ENCODE peak calls at places on chromosome 5, in five cellular contexts. T, B, F, A and W are unnamed samples.

GRCh38 chr5:32612134-32612888 is 27.0 kb downstream of the SUB1 start:
- DNase-seq in T (peak; percentile 9), A (no peak), F (no peak), B (peak; percentile 31), W (no peak)

GRCh38 chr5:87074934-87075541 is 192.6 kb upstream of the RASA1 start:
- DNase-seq in T (no peak), F (peak; percentile 3), A (no peak), B (peak; percentile 93), W (no peak)

GRCh38 chr5:145776886-145777285 is 58.3 kb downstream of the PRELID2 start:
- DNase-seq in B (no peak), T (no peak), F (no peak), A (no peak), W (no peak)

GRCh38 chr5:167485395-167485794 is 806.0 kb upstream of the WWC1 start:
- DNase-seq in B (no peak), F (no peak), T (no peak), A (no peak), W (no peak)

GRCh38 chr5:94771742-94772141 is 153.3 kb downstream of the SLF1 start:
- DNase-seq in A (no peak), T (no peak), B (no peak), F (no peak), W (no peak)

GRCh38 chr5:131855452-131855851 is 58.6 kb upstream of the FNIP1 start:
- DNase-seq in T (no peak), A (no peak), F (no peak), B (no peak), W (no peak)

GRCh38 chr5:126098330-126099017 is 324.7 kb upstream of the GRAMD2B start:
- DNase-seq in T (peak; percentile 33), F (no peak), B (no peak), A (no peak), W (no peak)

GRCh38 chr5:132086277-132086794 is 12.7 kb downstream of the CSF2 start:
- DNase-seq in T (peak; percentile 59), A (no peak), B (no peak), F (peak; percentile 55), W (no peak)

GRCh38 chr5:160263326-160263850 is 34.1 kb downstream of the FABP6 start:
- DNase-seq in A (no peak), F (no peak), T (peak; percentile 47), B (no peak), W (no peak)

GRCh38 chr5:23507278-23507685 is at the start of gene PRDM9:
- DNase-seq in B (no peak), T (peak; percentile 68), A (no peak), F (peak; percentile 82), W (peak; percentile 62)

GRCh38 chr5:163321511-163321910 is 115.9 kb upstream of the CCNG1 start:
- DNase-seq in B (no peak), A (no peak), F (no peak), T (no peak), W (no peak)

GRCh38 chr5:95935553-95936100 is 26.0 kb downstream of the ELL2 start:
- DNase-seq in T (no peak), A (no peak), F (no peak), B (no peak), W (no peak)

GRCh38 chr5:33332804-33333203 is 108.0 kb upstream of the TARS1 start:
- DNase-seq in T (no peak), F (no peak), A (no peak), B (peak; percentile 15), W (no peak)

GRCh38 chr5:38473008-38473407 is 83.4 kb downstream of the LIFR start:
- DNase-seq in T (no peak), A (no peak), B (no peak), F (no peak), W (peak; percentile 81)

GRCh38 chr5:171092194-171092593 is 216.9 kb upstream of the TLX3 start:
- DNase-seq in A (no peak), F (no peak), T (no peak), B (no peak), W (no peak)

GRCh38 chr5:95591490-95591901 is 28.4 kb upstream of the GPR150 start:
- DNase-seq in F (no peak), T (no peak), A (no peak), B (no peak), W (no peak)

GRCh38 chr5:154850255-154851062 is at the start of gene FAXDC2:
- DNase-seq in A (peak; percentile 79), F (peak; percentile 72), T (peak; percentile 53), B (no peak), W (peak; percentile 88)

GRCh38 chr5:116718317-116718716 is 143.7 kb upstream of the SEMA6A start:
- DNase-seq in T (no peak), F (no peak), A (no peak), B (no peak), W (no peak)

GRCh38 chr5:6365142-6365976 is 13.0 kb downstream of the MED10 start:
- DNase-seq in A (no peak), T (no peak), B (no peak), F (no peak), W (peak; percentile 18)

GRCh38 chr5:1093361-1093760 is 18.5 kb downstream of the SLC12A7 start:
- DNase-seq in A (no peak), T (no peak), B (no peak), F (no peak), W (no peak)

GRCh38 chr5:135873831-135874230 is 21.8 kb downstream of the IL9 start:
- DNase-seq in B (no peak), T (no peak), F (no peak), A (no peak), W (no peak)

GRCh38 chr5:74040065-74040551 is 414.1 kb downstream of the ARHGEF28 start:
- DNase-seq in A (no peak), B (no peak), F (no peak), T (no peak), W (no peak)

GRCh38 chr5:33422191-33422590 is 18.6 kb upstream of the TARS1 start:
- DNase-seq in F (no peak), T (no peak), A (no peak), B (no peak), W (no peak)

GRCh38 chr5:180803181-180804128 is 849 bp upstream of the MGAT1 start:
- DNase-seq in T (peak; percentile 41), F (peak; percentile 84), B (peak; percentile 96), A (peak; percentile 56), W (peak; percentile 86)

GRCh38 chr5:175654346-175654745 is 3.5 kb upstream of the HRH2 start:
- DNase-seq in B (no peak), A (no peak), T (no peak), F (no peak), W (no peak)

GRCh38 chr5:180806351-180807011 is 3.9 kb upstream of the MGAT1 start:
- DNase-seq in F (peak; percentile 35), T (no peak), A (no peak), B (peak; percentile 31), W (peak; percentile 38)

GRCh38 chr5:148816822-148817221 is 9.6 kb upstream of the ADRB2 start:
- DNase-seq in F (no peak), T (no peak), A (no peak), B (no peak), W (no peak)

GRCh38 chr5:148817606-148818005 is 8.8 kb upstream of the ADRB2 start:
- DNase-seq in F (no peak), B (no peak), A (no peak), T (no peak), W (no peak)

GRCh38 chr5:148816357-148816756 is 10.1 kb upstream of the ADRB2 start:
- DNase-seq in T (no peak), F (no peak), A (no peak), B (no peak), W (no peak)

GRCh38 chr5:148815578-148815977 is 10.8 kb upstream of the ADRB2 start:
- DNase-seq in B (no peak), T (peak; percentile 22), A (no peak), F (no peak), W (no peak)

GRCh38 chr5:148820778-148821395 is 5.5 kb upstream of the ADRB2 start:
- DNase-seq in B (peak; percentile 50), T (no peak), F (peak; percentile 42), A (no peak), W (peak; percentile 72)
- H3K4me1 ChIP-seq in B (peaks cover 8% of the 10 kb centered on the region), T (peaks cover 3% of the 10 kb centered on the region), F (peaks cover 7% of the 10 kb centered on the region), A (peaks cover 10% of the 10 kb centered on the region), W (no peaks in the 10 kb centered on the region)

DNA sequence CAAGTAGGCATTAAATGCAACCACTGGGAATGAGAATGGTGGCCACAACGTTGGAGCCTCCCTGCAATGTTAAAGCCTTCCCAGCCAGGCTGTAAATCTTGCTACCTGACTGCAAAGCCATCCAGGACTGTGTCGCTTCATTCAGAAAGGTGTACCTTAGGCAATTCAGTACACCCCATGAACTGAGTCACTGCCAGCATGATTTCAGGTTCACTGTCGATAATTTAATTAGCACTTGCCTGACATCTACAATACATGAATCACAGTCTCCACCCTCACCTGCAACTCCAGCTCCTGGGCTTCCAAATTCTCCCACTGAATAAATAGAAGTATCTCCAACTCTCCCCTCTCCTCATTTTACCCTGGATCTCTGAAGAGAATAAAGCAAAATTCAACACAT is 108.4 kb downstream of the SLIT3 start:
- DNase-seq in A (no peak), B (no peak), T (no peak), F (no peak), W (no peak)
- H3K4me1 ChIP-seq in A (no peaks in the 10 kb centered on the region), B (no peaks in the 10 kb centered on the region), T (peaks cover 2% of the 10 kb centered on the region), F (no peaks in the 10 kb centered on the region), W (no peaks in the 10 kb centered on the region)

DNA sequence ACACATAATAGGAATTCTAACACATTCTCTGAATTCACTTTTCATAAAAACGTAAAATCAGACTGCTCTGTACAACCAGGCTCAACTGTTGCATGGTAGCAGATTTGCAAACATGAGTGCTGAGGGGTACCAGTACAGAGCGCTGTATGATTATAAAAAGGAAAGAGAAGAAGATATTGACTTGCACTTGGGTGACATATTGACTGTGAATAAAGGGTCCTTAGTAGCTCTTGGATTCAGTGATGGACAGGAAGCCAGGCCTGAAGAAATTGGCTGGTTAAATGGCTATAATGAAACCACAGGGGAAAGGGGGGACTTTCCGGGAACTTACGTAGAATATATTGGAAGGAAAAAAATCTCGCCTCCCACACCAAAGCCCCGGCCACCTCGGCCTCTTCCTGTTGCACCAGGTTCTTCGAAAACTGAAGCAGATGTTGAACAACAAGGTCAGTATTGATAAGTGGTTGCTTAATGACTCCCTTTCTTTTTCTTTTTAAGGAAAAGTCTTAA is 11.1 kb downstream of the PIK3R1 start:
- DNase-seq in F (no peak), A (no peak), T (no peak), B (no peak), W (no peak)
- H3K4me1 ChIP-seq in F (peaks cover 32% of the 10 kb centered on the region), A (peaks cover 85% of the 10 kb centered on the region), T (peaks cover 8% of the 10 kb centered on the region), B (no peaks in the 10 kb centered on the region), W (no peaks in the 10 kb centered on the region)

GRCh38 chr5:172866378-172866777 is 32.3 kb downstream of the ERGIC1 start:
- DNase-seq in F (no peak), T (no peak), B (no peak), A (no peak), W (no peak)
- H3K4me1 ChIP-seq in F (peaks cover 64% of the 10 kb centered on the region), T (peaks cover 32% of the 10 kb centered on the region), B (no peaks in the 10 kb centered on the region), A (peaks cover 92% of the 10 kb centered on the region), W (peaks cover 11% of the 10 kb centered on the region)

GRCh38 chr5:159032656-159033350 is 66.9 kb downstream of the EBF1 start:
- DNase-seq in F (no peak), T (no peak), B (no peak), A (no peak), W (no peak)

GRCh38 chr5:159031915-159032314 is 67.8 kb downstream of the EBF1 start:
- DNase-seq in T (no peak), F (no peak), B (no peak), A (no peak), W (no peak)

GRCh38 chr5:159033351-159033657 is 66.4 kb downstream of the EBF1 start:
- DNase-seq in A (no peak), T (no peak), B (no peak), F (no peak), W (no peak)

GRCh38 chr5:159031513-159031912 is 68.2 kb downstream of the EBF1 start:
- DNase-seq in T (no peak), A (no peak), B (no peak), F (no peak), W (no peak)

GRCh38 chr5:159034083-159034824 is 65.5 kb downstream of the EBF1 start:
- DNase-seq in B (peak; percentile 54), T (no peak), F (peak; percentile 32), A (no peak), W (no peak)
- H3K4me1 ChIP-seq in B (no peaks in the 10 kb centered on the region), T (no peaks in the 10 kb centered on the region), F (peaks cover 9% of the 10 kb centered on the region), A (peaks cover 21% of the 10 kb centered on the region), W (no peaks in the 10 kb centered on the region)